ENCODE peak calls at places on chromosomes 12 and 14, in nine cellular contexts. A is upper lobe of right lung, K is fibroblast of villous mesenchyme, P is aorta, B is AG04450, M is heart right ventricle, U is lower lobe of right lung, S is H7, C is adipocyte. J is an unnamed sample.

GRCh38 chr12:78340406-78340805 is 509.7 kb downstream of the NAV3 start:
- DNase-seq in A (no peak), K (no peak), P (no peak), B (no peak), M (no peak), U (no peak), S (no peak), C (no peak), J (no peak)

GRCh38 chr14:68667313-68667791 is 125.5 kb downstream of the ZFP36L1 start:
- DNase-seq in A (no peak), K (peak), P (no peak), B (no peak), M (no peak), U (no peak), S (no peak), C (peak), J (no peak)

GRCh38 chr12:26971963-26972362 is 33.7 kb downstream of the FGFR1OP2 start:
- DNase-seq in A (no peak), K (no peak), P (no peak), B (no peak), M (no peak), U (no peak), S (no peak), C (no peak), J (no peak)

GRCh38 chr12:27003421-27004311 is 10.5 kb downstream of the TM7SF3 start:
- DNase-seq in A (no peak), K (peak), P (no peak), B (no peak), M (no peak), U (no peak), S (no peak), C (no peak), J (no peak)

GRCh38 chr14:99546230-99546879 is 57.7 kb downstream of the CCDC85C start:
- DNase-seq in A (no peak), K (no peak), P (no peak), B (no peak), M (no peak), U (no peak), S (peak), C (no peak), J (no peak)

GRCh38 chr14:94051115-94051514 is 25.0 kb downstream of the OTUB2 start:
- DNase-seq in A (no peak), K (peak), P (no peak), B (peak), M (peak), U (no peak), S (no peak), C (peak), J (peak)

GRCh38 chr14:106883218-106883692 is 1356.9 kb downstream of the TMEM121 start:
- DNase-seq in A (no peak), K (peak), P (peak), B (no peak), M (no peak), U (no peak), S (no peak), C (peak), J (no peak)

GRCh38 chr12:52020539-52021336 is 14.0 kb downstream of the TAMALIN start:
- DNase-seq in A (peak), K (peak), P (peak), B (no peak), M (no peak), U (no peak), S (peak), C (peak), J (peak)

GRCh38 chr12:14554281-14555008 is 13.2 kb downstream of the PLBD1 start:
- DNase-seq in A (peak), K (peak), P (peak), B (no peak), M (peak), U (peak), S (no peak), C (no peak), J (peak)

GRCh38 chr14:104702673-104703072 is 13.3 kb downstream of the INF2 start:
- DNase-seq in A (no peak), K (no peak), P (no peak), B (no peak), M (no peak), U (no peak), S (no peak), C (no peak), J (no peak)

GRCh38 chr14:23182372-23183014 is 967 bp downstream of the SLC7A8 start:
- DNase-seq in A (peak), K (no peak), P (peak), B (no peak), M (no peak), U (peak), S (peak), C (peak), J (no peak)

GRCh38 chr12:124391340-124392261 is 96.7 kb downstream of the RFLNA start:
- DNase-seq in A (peak), K (peak), P (no peak), B (no peak), M (peak), U (peak), S (peak), C (peak), J (peak)

GRCh38 chr12:110453569-110454296 is 3.6 kb upstream of the ARPC3 start:
- DNase-seq in A (no peak), K (no peak), P (no peak), B (no peak), M (no peak), U (no peak), S (no peak), C (no peak), J (no peak)

GRCh38 chr14:99133563-99134332 is 138.2 kb downstream of the BCL11B start:
- DNase-seq in A (peak), K (no peak), P (no peak), B (no peak), M (no peak), U (no peak), S (peak), C (no peak), J (no peak)

GRCh38 chr12:40015360-40015759 is 90.5 kb downstream of the SLC2A13 start:
- DNase-seq in A (no peak), K (no peak), P (no peak), B (no peak), M (no peak), U (no peak), S (no peak), C (no peak), J (no peak)

GRCh38 chr12:64687816-64688599 is 71.2 kb downstream of the GNS start:
- DNase-seq in A (no peak), K (peak), P (no peak), B (no peak), M (no peak), U (no peak), S (no peak), C (no peak), J (peak)

GRCh38 chr14:52802597-52802996 is 11.2 kb upstream of the GNPNAT1 start:
- DNase-seq in A (no peak), K (no peak), P (no peak), B (peak), M (no peak), U (no peak), S (no peak), C (peak), J (no peak)

GRCh38 chr14:60655114-60655897 is 6.0 kb upstream of the SIX1 start:
- DNase-seq in A (no peak), K (no peak), P (no peak), B (no peak), M (no peak), U (no peak), S (peak), C (peak), J (no peak)

GRCh38 chr14:48983355-48983888 is 602.8 kb downstream of the RPS29 start:
- DNase-seq in A (no peak), K (no peak), P (no peak), B (no peak), M (no peak), U (no peak), S (no peak), C (no peak), J (no peak)

GRCh38 chr14:76203086-76204001 is 51.6 kb downstream of the GPATCH2L start:
- DNase-seq in A (no peak), K (peak), P (peak), B (peak), M (peak), U (no peak), S (no peak), C (peak), J (peak)

GRCh38 chr14:38404616-38405015 is 148.7 kb upstream of the CLEC14A start:
- DNase-seq in A (no peak), K (peak), P (no peak), B (no peak), M (no peak), U (no peak), S (no peak), C (peak), J (no peak)

GRCh38 chr12:32920506-32921085 is 24.0 kb upstream of the PKP2 start:
- DNase-seq in A (no peak), K (no peak), P (no peak), B (no peak), M (no peak), U (no peak), S (no peak), C (no peak), J (no peak)

GRCh38 chr12:107119091-107119490 is 25.7 kb upstream of the CRY1 start:
- DNase-seq in A (no peak), K (no peak), P (no peak), B (no peak), M (no peak), U (no peak), S (no peak), C (no peak), J (no peak)

GRCh38 chr12:2613674-2614073 is 181.1 kb upstream of the FKBP4 start:
- DNase-seq in A (no peak), K (peak), P (peak), B (peak), M (no peak), U (no peak), S (no peak), C (peak), J (no peak)

GRCh38 chr12:51395283-51396230 is 4.4 kb upstream of the GALNT6 start:
- DNase-seq in A (no peak), K (no peak), P (no peak), B (no peak), M (no peak), U (no peak), S (no peak), C (no peak), J (no peak)

GRCh38 chr14:97180304-97181200 is 383.4 kb downstream of the VRK1 start:
- DNase-seq in A (no peak), K (no peak), P (no peak), B (no peak), M (no peak), U (no peak), S (no peak), C (no peak), J (no peak)

GRCh38 chr12:89126712-89127111 is 225.6 kb downstream of the DUSP6 start:
- DNase-seq in A (no peak), K (peak), P (no peak), B (no peak), M (no peak), U (no peak), S (no peak), C (peak), J (no peak)

GRCh38 chr12:16955083-16955657 is 349.2 kb upstream of the LMO3 start:
- DNase-seq in A (no peak), K (peak), P (no peak), B (no peak), M (no peak), U (no peak), S (no peak), C (peak), J (no peak)

GRCh38 chr12:42442888-42443287 is 116.9 kb downstream of the PPHLN1 start:
- DNase-seq in A (no peak), K (no peak), P (no peak), B (no peak), M (no peak), U (no peak), S (no peak), C (no peak), J (no peak)

GRCh38 chr14:75303415-75303814 is 24.8 kb downstream of the FOS start:
- DNase-seq in A (peak), K (peak), P (peak), B (no peak), M (no peak), U (peak), S (peak), C (peak), J (peak)

GRCh38 chr14:100065161-100065871 is at the start of gene EVL:
- DNase-seq in A (peak), K (no peak), P (no peak), B (no peak), M (no peak), U (peak), S (no peak), C (no peak), J (peak)

GRCh38 chr12:127640181-127640886 is 626.6 kb upstream of the TMEM132C start:
- DNase-seq in A (no peak), K (no peak), P (no peak), B (no peak), M (peak), U (no peak), S (no peak), C (no peak), J (no peak)

GRCh38 chr12:10031318-10031717 is 836 bp downstream of the CLEC9A start:
- DNase-seq in A (no peak), K (peak), P (no peak), B (no peak), M (no peak), U (no peak), S (no peak), C (no peak), J (no peak)

GRCh38 chr14:52069617-52070431 is 965 bp upstream of the NID2 start:
- DNase-seq in A (no peak), K (peak), P (peak), B (no peak), M (peak), U (no peak), S (no peak), C (peak), J (no peak)

GRCh38 chr14:102969060-102969791 is 46.8 kb downstream of the AMN start:
- DNase-seq in A (no peak), K (no peak), P (peak), B (no peak), M (no peak), U (no peak), S (no peak), C (no peak), J (no peak)
- H3K4me3 ChIP-seq in A (no peak), K (no peak), P (no peak), B (no peak), M (no peak), U (no peak), S (no peak), C (no peak), J (no peak)

DNA sequence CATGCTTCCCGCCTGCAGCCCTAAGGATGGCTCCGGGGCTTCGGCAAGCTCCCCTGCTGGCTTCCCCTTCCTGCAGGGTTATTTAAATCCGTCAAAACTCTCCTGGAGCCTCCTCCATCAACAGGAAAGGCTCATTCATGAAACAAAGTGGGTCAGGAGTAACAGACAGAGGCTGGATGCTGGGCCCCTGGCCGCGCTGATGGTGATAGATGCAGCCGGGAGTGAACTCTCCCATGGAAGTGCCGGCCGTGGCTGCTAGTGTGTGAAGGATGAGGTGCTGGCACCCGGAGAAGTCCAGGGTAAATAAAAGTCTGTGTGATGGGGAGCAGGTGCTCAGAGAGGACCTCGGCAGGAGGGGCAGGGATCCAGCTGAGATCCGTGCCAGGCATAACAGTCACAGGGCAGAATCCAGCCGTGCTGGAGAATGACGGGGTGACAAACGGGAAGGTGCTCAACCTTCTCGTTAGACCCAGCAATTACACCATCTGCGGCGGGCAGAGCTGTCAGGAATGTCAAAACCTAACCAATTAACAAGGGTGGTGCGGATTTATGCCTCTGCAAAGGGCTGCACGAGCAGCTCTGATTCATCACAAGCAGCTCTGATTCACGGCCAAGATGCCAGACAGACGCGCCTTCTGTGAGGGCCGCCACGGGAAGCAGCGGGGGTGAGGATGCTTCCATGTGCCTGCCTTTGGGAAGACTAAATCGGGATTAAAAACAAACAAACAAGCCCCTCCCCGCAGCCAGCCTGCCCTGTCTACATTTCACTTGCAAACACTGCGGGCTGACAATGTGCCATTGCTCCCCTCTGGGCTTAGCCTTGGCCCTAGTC is 55.6 kb downstream of the SYNE3 start:
- DNase-seq in A (no peak), K (peak), P (no peak), B (peak), M (no peak), U (no peak), S (peak), C (peak), J (no peak)
- H3K4me3 ChIP-seq in A (no peak), K (no peak), P (no peak), B (no peak), M (no peak), U (no peak), S (no peak), C (no peak), J (no peak)

GRCh38 chr12:12399906-12400305 is 43.0 kb downstream of the BORCS5 start:
- DNase-seq in A (no peak), K (no peak), P (no peak), B (no peak), M (no peak), U (no peak), S (no peak), C (no peak), J (no peak)

GRCh38 chr12:12399161-12399560 is 42.3 kb downstream of the BORCS5 start:
- DNase-seq in A (no peak), K (no peak), P (no peak), B (no peak), M (no peak), U (no peak), S (peak), C (no peak), J (no peak)

GRCh38 chr12:12397184-12397583 is 40.3 kb downstream of the BORCS5 start:
- DNase-seq in A (no peak), K (no peak), P (no peak), B (no peak), M (no peak), U (no peak), S (no peak), C (no peak), J (no peak)

GRCh38 chr12:12396727-12397126 is 39.8 kb downstream of the BORCS5 start:
- DNase-seq in A (no peak), K (no peak), P (no peak), B (no peak), M (no peak), U (no peak), S (no peak), C (no peak), J (no peak)

DNA sequence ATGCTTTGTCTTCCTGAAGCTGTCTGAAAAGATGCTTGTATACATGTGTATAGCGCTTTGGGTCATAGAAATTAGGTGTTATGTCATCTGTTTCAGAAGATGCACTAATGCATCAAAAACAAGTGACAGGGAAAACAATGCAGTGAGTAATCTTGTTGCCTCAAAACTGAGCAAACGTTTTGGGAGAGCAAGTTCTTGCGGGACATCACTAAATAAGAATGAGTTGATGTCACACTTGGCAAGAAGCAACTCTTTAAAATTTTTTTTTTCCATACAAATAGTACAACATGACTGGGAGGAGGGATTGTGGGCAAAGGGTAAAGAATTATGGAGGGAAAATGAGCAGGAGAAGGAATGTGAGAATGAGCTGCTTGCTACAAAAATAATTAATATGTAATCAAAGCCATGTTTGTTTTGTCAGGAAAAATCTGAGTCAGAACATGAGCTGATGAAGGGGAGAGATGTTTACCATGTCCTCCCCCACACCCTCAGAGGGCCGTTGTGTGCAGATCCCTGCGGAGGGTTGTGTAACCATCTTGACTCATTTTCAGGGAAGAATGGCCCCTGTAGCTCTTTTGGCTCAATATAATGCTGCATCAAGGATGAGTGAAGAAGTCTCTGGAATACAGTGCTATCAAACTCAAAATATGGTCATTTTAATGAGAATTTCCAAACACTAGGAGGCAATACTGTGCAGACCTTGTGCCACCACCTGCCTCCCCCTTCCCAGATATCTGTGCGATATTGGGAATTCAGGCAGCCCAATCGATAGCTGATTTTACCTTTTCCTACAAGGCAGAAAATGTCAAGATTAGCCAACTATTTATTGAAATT is 41.4 kb downstream of the BORCS5 start:
- DNase-seq in A (peak), K (peak), P (no peak), B (peak), M (peak), U (no peak), S (no peak), C (peak), J (peak)
- H3K4me3 ChIP-seq in A (no peak), K (no peak), P (no peak), B (no peak), M (no peak), U (no peak), S (no peak), C (peak), J (no peak)

DNA sequence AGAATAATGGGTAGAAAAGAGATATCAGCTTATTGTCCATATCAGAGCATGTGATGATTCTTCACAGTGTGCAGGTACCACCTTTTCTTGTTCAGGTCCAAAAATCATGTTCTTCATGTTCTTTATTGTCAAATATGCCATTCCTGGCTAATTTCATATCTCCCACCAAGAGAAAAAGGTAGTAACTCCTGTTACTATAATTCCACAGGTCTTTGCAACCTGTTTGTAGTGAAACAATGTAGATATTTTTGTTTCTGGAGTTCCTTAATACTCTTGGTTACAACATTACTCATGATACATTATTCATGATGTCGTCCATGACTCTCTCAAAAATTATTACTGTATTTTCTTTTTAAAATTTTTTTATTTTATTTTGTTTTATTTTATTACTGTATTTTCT is 11.3 kb upstream of the TMBIM6 start:
- DNase-seq in A (no peak), K (no peak), P (no peak), B (no peak), M (no peak), U (no peak), S (no peak), C (no peak), J (no peak)
- H3K4me3 ChIP-seq in A (no peak), K (no peak), P (no peak), B (no peak), M (no peak), U (no peak), S (no peak), C (no peak), J (no peak)

DNA sequence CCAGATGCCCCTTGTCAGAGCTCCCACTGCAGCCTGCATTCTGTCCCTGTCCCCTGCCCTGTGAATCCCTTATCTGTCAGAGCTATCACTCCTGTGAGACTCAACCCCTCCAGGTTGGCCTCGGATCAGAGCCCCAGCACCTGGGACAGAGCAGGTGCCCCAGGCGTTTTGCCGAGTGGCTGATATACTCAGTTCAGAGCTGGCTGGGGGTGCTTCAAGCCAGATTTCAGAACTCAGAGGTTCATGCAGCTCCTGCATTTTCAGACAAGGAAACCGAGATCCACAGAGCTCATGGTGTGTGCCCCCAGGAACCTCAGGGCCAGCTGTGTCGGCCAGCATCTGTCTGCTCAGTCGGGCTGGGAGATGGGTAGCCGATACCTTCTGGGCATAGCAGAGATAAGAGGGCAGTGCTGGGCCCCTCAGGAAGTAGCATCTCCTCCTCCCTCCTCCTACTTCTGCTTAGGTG is 228.0 kb upstream of the RTL1 start:
- DNase-seq in A (no peak), K (no peak), P (no peak), B (no peak), M (no peak), U (no peak), S (no peak), C (no peak), J (no peak)
- H3K4me3 ChIP-seq in A (no peak), K (no peak), P (no peak), B (no peak), M (no peak), U (no peak), S (no peak), C (no peak), J (no peak)